ENCODE peak calls at places on chromosomes 12 and 14, in four cellular contexts. D is PC-3, B is astrocyte, F is fibroblast of villous mesenchyme. J is an unnamed sample.

GRCh38 chr12:122988612-122989442 is 8.3 kb downstream of the ARL6IP4 start:
- DNase-seq in D (no peak), B (no peak), F (no peak), J (no peak)

GRCh38 chr12:15962760-15963159 is 51.6 kb downstream of the DERA start:
- DNase-seq in F (no peak), B (peak), D (peak), J (peak)

GRCh38 chr12:115760231-115760630 is 517.3 kb downstream of the MED13L start:
- DNase-seq in B (no peak), D (no peak), F (no peak), J (no peak)

GRCh38 chr14:105197274-105197673 is 16.2 kb upstream of the NUDT14 start:
- DNase-seq in F (peak), B (peak), D (peak), J (peak)

GRCh38 chr14:32078030-32078793 is 1.1 kb downstream of the ARHGAP5 start:
- DNase-seq in B (peak), F (peak), D (peak), J (peak)

GRCh38 chr12:44875417-44875953 is 630 bp downstream of the NELL2 start:
- DNase-seq in D (no peak), B (no peak), F (no peak), J (no peak)

GRCh38 chr12:107536613-107537012 is 149.0 kb upstream of the PWP1 start:
- DNase-seq in B (peak), F (no peak), D (no peak), J (no peak)

GRCh38 chr12:1047898-1048660 is 57.1 kb downstream of the ERC1 start:
- DNase-seq in B (no peak), F (no peak), D (no peak), J (no peak)

GRCh38 chr14:101665478-101666078 is 95.9 kb upstream of the PPP2R5C start:
- DNase-seq in B (peak), F (peak), D (peak), J (peak)

GRCh38 chr12:68842784-68843567 is 35.0 kb downstream of the MDM2 start:
- DNase-seq in D (no peak), F (no peak), B (no peak), J (no peak)

GRCh38 chr12:102567031-102567985 is 86.9 kb upstream of the IGF1 start:
- DNase-seq in D (peak), B (peak), F (peak), J (peak)

GRCh38 chr12:32115404-32116104 is 8.9 kb downstream of the BICD1 start:
- DNase-seq in F (peak), B (peak), D (peak), J (peak)

GRCh38 chr12:89863968-89864367 is 155.3 kb upstream of the ATP2B1 start:
- DNase-seq in D (no peak), F (no peak), B (no peak), J (no peak)

GRCh38 chr12:62898568-62898967 is 36.4 kb downstream of the PPM1H start:
- DNase-seq in B (no peak), D (peak), F (no peak), J (no peak)

GRCh38 chr14:22200977-22201605 is 387.9 kb downstream of the DAD1 start:
- DNase-seq in F (peak), D (peak), B (peak), J (peak)

GRCh38 chr12:64650762-64651161 is 40.5 kb downstream of the RASSF3 start:
- DNase-seq in B (peak), D (peak), F (peak), J (no peak)

GRCh38 chr14:100764716-100765115 is 38.0 kb downstream of the DLK1 start:
- DNase-seq in D (no peak), F (no peak), B (no peak), J (no peak)

GRCh38 chr14:29925106-29925722 is 2.4 kb downstream of the PRKD1 start:
- DNase-seq in F (no peak), D (no peak), B (peak), J (peak)

GRCh38 chr12:1464925-1465324 is 129.5 kb downstream of the FBXL14 start:
- DNase-seq in D (no peak), F (no peak), B (no peak), J (no peak)

GRCh38 chr14:20686386-20687143 is 2.0 kb upstream of the ANG start:
- DNase-seq in F (no peak), D (no peak), B (no peak), J (no peak)
- H3K4me3 ChIP-seq in F (no peak), D (no peak), B (no peak), J (no peak)

GRCh38 chr14:76546426-76547221 is 170.7 kb downstream of the ESRRB start:
- DNase-seq in B (no peak), D (peak), F (peak), J (no peak)
- TF ChIP-seq CTCF in B (peak), D (peak), F (peak), J (peak)

GRCh38 chr12:51245476-51246253 is 7.0 kb downstream of the DAZAP2 start:
- DNase-seq in F (no peak), D (no peak), B (no peak), J (no peak)
- H3K4me3 ChIP-seq in F (no peak), D (no peak), B (no peak), J (no peak)

GRCh38 chr14:20682435-20683124 is 1.8 kb upstream of the RNASE4 start:
- DNase-seq in F (peak), B (peak), D (peak), J (peak)
- TF ChIP-seq CTCF in F (no peak), B (no peak), D (no peak), J (no peak)

DNA sequence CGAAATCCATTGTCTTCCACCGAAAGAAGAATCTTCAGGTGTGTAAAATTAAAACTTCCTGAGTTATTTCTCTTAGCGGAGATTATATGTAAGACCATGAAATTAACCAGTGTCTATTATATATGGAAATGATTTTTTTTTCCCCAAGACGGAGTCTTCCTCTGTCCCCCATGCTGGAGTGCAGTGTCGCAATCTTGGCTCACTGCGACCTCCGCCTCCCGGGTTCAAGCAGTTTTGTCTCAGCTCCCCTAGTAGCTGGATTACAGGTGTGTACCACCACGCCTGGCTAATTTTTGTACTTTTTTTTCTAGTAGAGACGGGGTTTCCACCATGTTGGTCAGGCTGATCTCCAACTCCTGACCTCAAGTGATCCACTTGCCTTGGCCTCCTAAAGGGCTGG is 2.8 kb downstream of the RAN start:
- DNase-seq in D (no peak), B (no peak), F (no peak), J (no peak)
- H3K4me3 ChIP-seq in D (peak), B (no peak), F (no peak), J (no peak)

GRCh38 chr14:20440882-20441281 is 4.9 kb upstream of the KLHL33 start:
- DNase-seq in B (no peak), D (no peak), F (no peak), J (no peak)
- TF ChIP-seq CTCF in B (no peak), D (no peak), F (no peak), J (no peak)

GRCh38 chr12:71161575-71161974 is 3.8 kb upstream of the TSPAN8 start:
- DNase-seq in B (no peak), D (peak), F (no peak), J (no peak)
- H3K4me3 ChIP-seq in B (no peak), D (no peak), F (no peak), J (no peak)

DNA sequence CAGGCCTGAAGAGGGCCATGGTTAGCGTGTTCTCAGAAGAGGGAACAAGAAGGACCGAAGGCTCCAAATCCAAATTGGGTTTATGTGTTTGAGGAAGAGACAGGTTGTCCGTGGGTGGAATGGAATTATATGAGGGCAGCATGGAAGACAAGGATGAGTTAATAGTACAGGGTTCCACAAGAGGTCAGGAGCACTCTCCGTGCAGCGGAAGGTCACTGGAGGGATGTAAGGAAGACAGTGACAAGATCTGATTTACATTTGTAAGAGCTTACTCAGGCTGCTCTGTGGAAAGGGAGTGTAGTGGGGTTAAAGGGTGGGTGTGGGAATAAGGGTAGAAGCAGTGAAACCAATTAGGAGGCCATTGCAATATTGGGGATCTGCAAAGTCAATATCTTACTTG is 97.0 kb downstream of the TPH2 start:
- DNase-seq in D (no peak), F (no peak), B (no peak), J (no peak)
- TF ChIP-seq CTCF in D (no peak), F (no peak), B (no peak), J (no peak)

GRCh38 chr12:105974738-105975137 is 164.0 kb downstream of the NUAK1 start:
- DNase-seq in D (no peak), F (no peak), B (no peak), J (no peak)
- H3K4me3 ChIP-seq in D (no peak), F (no peak), B (no peak), J (no peak)

GRCh38 chr12:59005195-59005961 is 85.1 kb upstream of the LRIG3 start:
- DNase-seq in B (peak), D (no peak), F (peak), J (peak)
- TF ChIP-seq CTCF in B (no peak), D (no peak), F (no peak), J (no peak)